ENCODE peak calls at places on chromosomes 7 and 10, in eight cellular contexts. One of them, this sample, is unnamed.

GRCh38 chr7:22853674-22854157 is 31.1 kb upstream of the TOMM7 start:
- DNase-seq in OCI-LY7: peak
- DNase-seq in upper lobe of right lung: peak
- DNase-seq in caudate nucleus: no peak
- DNase-seq in HTR-8/SVneo: no peak
- DNase-seq in fibroblast of lung: no peak
- DNase-seq in activated CD8-positive, alpha-beta memory T cell treated with anti-CD3 and anti-CD28 coated beads, Interleukin-2, amount 10 ng/mL, durations not matched to agents 7 days and 5 days: peak
- DNase-seq in fibroblast of the aortic adventitia: peak
- DNase-seq in this sample: no peak

GRCh38 chr7:104841798-104842197 is 172.2 kb upstream of the KMT2E start:
- DNase-seq in fibroblast of lung: no peak
- DNase-seq in HTR-8/SVneo: no peak
- DNase-seq in upper lobe of right lung: no peak
- DNase-seq in activated CD8-positive, alpha-beta memory T cell treated with anti-CD3 and anti-CD28 coated beads, Interleukin-2, amount 10 ng/mL, durations not matched to agents 7 days and 5 days: no peak
- DNase-seq in OCI-LY7: no peak
- DNase-seq in fibroblast of the aortic adventitia: no peak
- DNase-seq in caudate nucleus: no peak
- DNase-seq in this sample: no peak

GRCh38 chr10:70816220-70816894 is 609 bp downstream of the SGPL1 start:
- DNase-seq in upper lobe of right lung: peak
- DNase-seq in caudate nucleus: no peak
- DNase-seq in OCI-LY7: peak
- DNase-seq in activated CD8-positive, alpha-beta memory T cell treated with anti-CD3 and anti-CD28 coated beads, Interleukin-2, amount 10 ng/mL, durations not matched to agents 7 days and 5 days: peak
- DNase-seq in fibroblast of lung: peak
- DNase-seq in fibroblast of the aortic adventitia: peak
- DNase-seq in HTR-8/SVneo: peak
- DNase-seq in this sample: peak

GRCh38 chr10:11689945-11690736 is 52.0 kb upstream of the ECHDC3 start:
- DNase-seq in activated CD8-positive, alpha-beta memory T cell treated with anti-CD3 and anti-CD28 coated beads, Interleukin-2, amount 10 ng/mL, durations not matched to agents 7 days and 5 days: no peak
- DNase-seq in HTR-8/SVneo: no peak
- DNase-seq in OCI-LY7: no peak
- DNase-seq in fibroblast of lung: no peak
- DNase-seq in caudate nucleus: no peak
- DNase-seq in upper lobe of right lung: no peak
- DNase-seq in fibroblast of the aortic adventitia: no peak
- DNase-seq in this sample: no peak

GRCh38 chr7:18494821-18495408 is 634 bp upstream of the HDAC9 start:
- DNase-seq in caudate nucleus: no peak
- DNase-seq in upper lobe of right lung: no peak
- DNase-seq in HTR-8/SVneo: no peak
- DNase-seq in OCI-LY7: no peak
- DNase-seq in fibroblast of the aortic adventitia: peak
- DNase-seq in activated CD8-positive, alpha-beta memory T cell treated with anti-CD3 and anti-CD28 coated beads, Interleukin-2, amount 10 ng/mL, durations not matched to agents 7 days and 5 days: no peak
- DNase-seq in fibroblast of lung: no peak
- DNase-seq in this sample: peak

GRCh38 chr10:43190775-43191174 is 52.5 kb downstream of the CSGALNACT2 start:
- DNase-seq in fibroblast of lung: no peak
- DNase-seq in caudate nucleus: no peak
- DNase-seq in HTR-8/SVneo: no peak
- DNase-seq in activated CD8-positive, alpha-beta memory T cell treated with anti-CD3 and anti-CD28 coated beads, Interleukin-2, amount 10 ng/mL, durations not matched to agents 7 days and 5 days: no peak
- DNase-seq in upper lobe of right lung: no peak
- DNase-seq in fibroblast of the aortic adventitia: peak
- DNase-seq in OCI-LY7: no peak
- DNase-seq in this sample: no peak

GRCh38 chr7:88109612-88110011 is 110.2 kb downstream of the SRI start:
- DNase-seq in activated CD8-positive, alpha-beta memory T cell treated with anti-CD3 and anti-CD28 coated beads, Interleukin-2, amount 10 ng/mL, durations not matched to agents 7 days and 5 days: no peak
- DNase-seq in OCI-LY7: no peak
- DNase-seq in fibroblast of lung: no peak
- DNase-seq in upper lobe of right lung: no peak
- DNase-seq in caudate nucleus: no peak
- DNase-seq in HTR-8/SVneo: no peak
- DNase-seq in fibroblast of the aortic adventitia: no peak
- DNase-seq in this sample: no peak

GRCh38 chr10:35896011-35896410 is 253.9 kb upstream of the FZD8 start:
- DNase-seq in HTR-8/SVneo: no peak
- DNase-seq in caudate nucleus: no peak
- DNase-seq in upper lobe of right lung: no peak
- DNase-seq in activated CD8-positive, alpha-beta memory T cell treated with anti-CD3 and anti-CD28 coated beads, Interleukin-2, amount 10 ng/mL, durations not matched to agents 7 days and 5 days: no peak
- DNase-seq in OCI-LY7: no peak
- DNase-seq in fibroblast of lung: peak
- DNase-seq in fibroblast of the aortic adventitia: peak
- DNase-seq in this sample: no peak

GRCh38 chr7:121604627-121605296 is 208.7 kb upstream of the FAM3C start:
- DNase-seq in fibroblast of the aortic adventitia: peak
- DNase-seq in activated CD8-positive, alpha-beta memory T cell treated with anti-CD3 and anti-CD28 coated beads, Interleukin-2, amount 10 ng/mL, durations not matched to agents 7 days and 5 days: no peak
- DNase-seq in fibroblast of lung: peak
- DNase-seq in HTR-8/SVneo: no peak
- DNase-seq in upper lobe of right lung: no peak
- DNase-seq in caudate nucleus: no peak
- DNase-seq in OCI-LY7: no peak
- DNase-seq in this sample: no peak

GRCh38 chr10:75972494-75973276 is 541.3 kb downstream of the LRMDA start:
- DNase-seq in activated CD8-positive, alpha-beta memory T cell treated with anti-CD3 and anti-CD28 coated beads, Interleukin-2, amount 10 ng/mL, durations not matched to agents 7 days and 5 days: no peak
- DNase-seq in HTR-8/SVneo: no peak
- DNase-seq in fibroblast of the aortic adventitia: peak
- DNase-seq in fibroblast of lung: peak
- DNase-seq in caudate nucleus: no peak
- DNase-seq in OCI-LY7: no peak
- DNase-seq in upper lobe of right lung: no peak
- DNase-seq in this sample: no peak